ENCODE peak calls at places on chromosomes 4 and X, in four cellular contexts. U is testis, W is stomach, N is lower leg skin. P is an unnamed sample.

GRCh38 chr4:6990661-6991060 is 52.5 kb upstream of the TADA2B start:
- DNase-seq in U (peak), W (no peak), N (no peak), P (peak)

GRCh38 chr4:129822708-129823504 is 727.0 kb downstream of the C4orf33 start:
- DNase-seq in U (peak), W (no peak), N (no peak), P (no peak)

GRCh38 chrX:18725316-18725943 is 18.0 kb downstream of the PPEF1 start:
- DNase-seq in U (no peak), W (no peak), N (no peak), P (no peak)

GRCh38 chrX:68717196-68717595 is 69.7 kb downstream of the STARD8 start:
- DNase-seq in U (no peak), W (peak), N (no peak), P (no peak)

GRCh38 chr4:158938462-158939044 is 164.3 kb upstream of the RAPGEF2 start:
- DNase-seq in U (no peak), W (no peak), N (no peak), P (no peak)

GRCh38 chr4:121237069-121237399 is 72.9 kb upstream of the TNIP3 start:
- DNase-seq in U (no peak), W (no peak), N (no peak), P (no peak)

GRCh38 chr4:161498155-161498554 is 665.6 kb downstream of the FSTL5 start:
- DNase-seq in U (no peak), W (no peak), N (no peak), P (no peak)

GRCh38 chr4:8217246-8217511 is 18.1 kb downstream of the SH3TC1 start:
- DNase-seq in U (no peak), W (no peak), N (no peak), P (no peak)

GRCh38 chrX:19177710-19178109 is 55.4 kb upstream of the ADGRG2 start:
- DNase-seq in U (no peak), W (no peak), N (no peak), P (no peak)

GRCh38 chr4:154741877-154742851 is 1.6 kb upstream of the LRAT start:
- DNase-seq in U (peak), W (no peak), N (no peak), P (peak)

GRCh38 chr4:73589887-73590801 is 30.1 kb downstream of the RASSF6 start:
- DNase-seq in U (no peak), W (no peak), N (no peak), P (no peak)

GRCh38 chr4:100099746-100100145 is 90.5 kb downstream of the DDIT4L start:
- DNase-seq in U (no peak), W (no peak), N (no peak), P (no peak)

GRCh38 chr4:81377231-81377630 is 94.5 kb downstream of the RASGEF1B start:
- DNase-seq in U (no peak), W (no peak), N (no peak), P (no peak)

GRCh38 chrX:68832516-68833447 is 4.0 kb downstream of the EFNB1 start:
- DNase-seq in U (no peak), W (no peak), N (peak), P (no peak)

GRCh38 chrX:110317820-110318663 is at the start of gene AMMECR1:
- DNase-seq in U (peak), W (peak), N (peak), P (peak)

GRCh38 chr4:111204807-111205206 is 581.9 kb upstream of the PITX2 start:
- DNase-seq in U (no peak), W (no peak), N (no peak), P (no peak)

GRCh38 chrX:25206761-25207160 is 191.0 kb upstream of the ARX start:
- DNase-seq in U (no peak), W (no peak), N (no peak), P (no peak)

GRCh38 chrX:20571611-20572010 is 304.9 kb upstream of the RPS6KA3 start:
- DNase-seq in U (no peak), W (no peak), N (no peak), P (no peak)

GRCh38 chr4:36872679-36873078 is 371.9 kb upstream of the NWD2 start:
- DNase-seq in U (no peak), W (no peak), N (no peak), P (no peak)

GRCh38 chr4:28557755-28558154 is 1697.1 kb downstream of the STIM2 start:
- DNase-seq in U (no peak), W (no peak), N (no peak), P (no peak)

GRCh38 chr4:113026556-113026955 is 22.9 kb upstream of the ANK2 start:
- DNase-seq in U (no peak), W (no peak), N (no peak), P (no peak)

GRCh38 chr4:101304916-101305315 is 42.4 kb downstream of the PPP3CA start:
- DNase-seq in U (no peak), W (no peak), N (no peak), P (no peak)

GRCh38 chr4:168615294-168615693 is 118.4 kb downstream of the PALLD start:
- DNase-seq in U (no peak), W (no peak), N (no peak), P (no peak)

GRCh38 chr4:3384771-3385701 is 56.7 kb upstream of the HGFAC start:
- DNase-seq in U (peak), W (no peak), N (peak), P (no peak)

GRCh38 chrX:45767021-45767491 is 566.4 kb upstream of the DIPK2B start:
- DNase-seq in U (no peak), W (no peak), N (no peak), P (peak)

GRCh38 chr4:46656071-46656470 is 253.0 kb downstream of the COX7B2 start:
- DNase-seq in U (no peak), W (no peak), N (no peak), P (no peak)

GRCh38 chrX:39542316-39542715 is 555.4 kb downstream of the BCOR start:
- DNase-seq in U (no peak), W (no peak), N (peak), P (no peak)

GRCh38 chr4:40059362-40059761 is 2.7 kb downstream of the N4BP2 start:
- DNase-seq in U (no peak), W (no peak), N (peak), P (peak)

GRCh38 chr4:102638621-102639020 is 122.1 kb downstream of the MANBA start:
- DNase-seq in U (no peak), W (no peak), N (no peak), P (no peak)

GRCh38 chr4:72577211-72577610 is 8.2 kb upstream of the ADAMTS3 start:
- DNase-seq in U (no peak), W (no peak), N (no peak), P (no peak)

GRCh38 chr4:24583451-24584174 is 741 bp downstream of the DHX15 start:
- DNase-seq in U (peak), W (peak), N (peak), P (peak)

GRCh38 chr4:28947374-28947773 is 1772.8 kb upstream of the PCDH7 start:
- DNase-seq in U (no peak), W (no peak), N (no peak), P (no peak)

GRCh38 chr4:145679520-145679919 is 426 bp upstream of the C4orf51 start:
- DNase-seq in U (no peak), W (peak), N (no peak), P (no peak)

GRCh38 chr4:6562931-6563901 is 11.8 kb upstream of the MAN2B2 start:
- DNase-seq in U (peak), W (no peak), N (no peak), P (no peak)

GRCh38 chr4:60129740-60130139 is 1070.4 kb upstream of the ADGRL3 start:
- DNase-seq in U (no peak), W (no peak), N (no peak), P (no peak)

GRCh38 chr4:102438873-102439614 is 62.1 kb upstream of the NFKB1 start:
- DNase-seq in U (no peak), W (no peak), N (no peak), P (peak)

GRCh38 chrX:20479048-20479447 is 212.3 kb upstream of the RPS6KA3 start:
- DNase-seq in U (no peak), W (no peak), N (no peak), P (no peak)

GRCh38 chr4:118745357-118745756 is 60.2 kb downstream of the METTL14 start:
- DNase-seq in U (no peak), W (no peak), N (no peak), P (no peak)

GRCh38 chrX:13690836-13691235 is 1.9 kb downstream of the RAB9A start:
- DNase-seq in U (no peak), W (no peak), N (no peak), P (no peak)

GRCh38 chrX:13689519-13690211 is 737 bp downstream of the RAB9A start:
- DNase-seq in U (no peak), W (no peak), N (no peak), P (peak)

GRCh38 chrX:13687203-13687602 is 1.7 kb upstream of the RAB9A start:
- DNase-seq in U (no peak), W (no peak), N (no peak), P (no peak)

GRCh38 chrX:13688384-13688771 is 550 bp upstream of the RAB9A start:
- DNase-seq in U (no peak), W (no peak), N (no peak), P (peak)

DNA sequence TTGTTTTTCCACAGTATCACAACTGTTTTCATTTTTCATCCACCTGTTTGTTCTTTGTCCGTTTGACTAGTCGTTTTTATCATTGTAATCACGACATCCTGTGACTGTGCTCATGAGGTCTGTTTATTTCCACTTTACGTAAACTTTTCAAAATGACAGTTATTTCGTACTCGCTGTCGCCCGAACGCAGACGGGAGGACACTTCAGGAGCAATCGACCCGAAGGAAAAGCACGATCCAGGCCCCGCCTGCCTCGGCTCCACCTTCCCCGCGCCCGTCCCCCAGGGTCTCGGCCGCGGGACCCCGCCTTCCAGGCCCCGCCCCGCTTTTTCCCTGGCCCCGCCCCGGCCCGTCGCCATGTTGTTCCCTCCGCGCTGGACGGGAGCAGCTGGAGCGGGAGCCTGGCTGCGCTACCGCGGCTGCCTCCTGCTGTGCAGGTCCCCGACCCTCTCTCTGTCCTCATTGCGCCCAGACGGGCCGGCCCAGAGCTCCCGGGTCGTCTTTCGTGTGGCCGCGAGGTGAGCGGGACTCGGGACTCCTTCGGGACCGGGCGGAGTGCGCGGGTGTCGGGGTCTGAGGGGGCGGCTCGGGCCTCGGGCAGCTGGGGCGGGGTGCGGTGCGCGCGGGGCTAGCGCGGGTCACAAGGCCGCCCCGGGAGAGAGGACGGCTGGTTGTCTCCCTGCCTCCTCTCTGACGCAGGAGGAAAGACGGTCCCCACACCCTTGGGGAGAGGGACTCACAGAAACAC is at the start of gene RAB9A:
- DNase-seq in U (peak), W (peak), N (peak), P (peak)
- TF ChIP-seq POLR2A in U (no peak), W (no peak), N (peak), P (peak)

GRCh38 chrX:41085105-41085882 is at the start of gene USP9X:
- DNase-seq in U (peak), W (peak), N (peak), P (peak)
- TF ChIP-seq POLR2A in U (peak), W (no peak), N (no peak), P (no peak)

GRCh38 chr4:184386271-184386781 is 88.0 kb downstream of the IRF2 start:
- DNase-seq in U (no peak), W (peak), N (no peak), P (peak)
- TF ChIP-seq POLR2A in U (no peak), W (no peak), N (no peak), P (no peak)

GRCh38 chrX:14030248-14030592 is 528 bp upstream of the GEMIN8 start:
- DNase-seq in U (no peak), W (no peak), N (no peak), P (peak)

GRCh38 chrX:14029039-14029424 is 660 bp downstream of the GEMIN8 start:
- DNase-seq in U (no peak), W (no peak), N (no peak), P (peak)

GRCh38 chrX:14028473-14028872 is 1.2 kb downstream of the GEMIN8 start:
- DNase-seq in U (no peak), W (no peak), N (no peak), P (no peak)

GRCh38 chrX:14027511-14028019 is 2.1 kb downstream of the GEMIN8 start:
- DNase-seq in U (no peak), W (no peak), N (no peak), P (peak)

GRCh38 chrX:14029425-14030247 is at the start of gene GEMIN8:
- DNase-seq in U (peak), W (peak), N (peak), P (peak)
- TF ChIP-seq POLR2A in U (no peak), W (no peak), N (no peak), P (peak)

DNA sequence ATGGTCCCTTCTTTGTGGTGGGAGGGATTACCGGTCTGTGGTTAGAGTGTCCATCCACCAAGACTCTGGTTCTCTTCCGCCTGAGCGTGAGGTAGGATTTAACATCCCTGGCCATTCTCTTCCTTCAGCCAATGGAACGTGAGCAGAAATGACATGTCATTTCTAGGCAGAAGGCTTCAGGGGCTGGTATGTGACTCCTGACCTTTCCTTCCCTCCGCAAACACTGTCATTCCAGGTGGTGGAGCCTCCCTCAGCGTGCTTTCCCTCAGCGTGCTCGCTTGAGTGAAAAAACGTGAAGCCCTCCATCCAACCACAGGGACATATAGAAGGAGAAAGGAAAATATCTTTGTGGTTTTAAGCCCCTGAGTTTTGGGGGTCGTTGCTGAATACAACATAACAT is 34.0 kb upstream of the SLC10A4 start:
- DNase-seq in U (no peak), W (no peak), N (peak), P (no peak)
- TF ChIP-seq POLR2A in U (no peak), W (no peak), N (no peak), P (no peak)

GRCh38 chrX:123961268-123962005 is at the start of gene STAG2:
- DNase-seq in U (peak), W (peak), N (peak), P (peak)
- TF ChIP-seq POLR2A in U (no peak), W (no peak), N (no peak), P (peak)

GRCh38 chrX:6898371-6898770 is 249.1 kb upstream of the STS start:
- DNase-seq in U (no peak), W (no peak), N (no peak), P (no peak)
- TF ChIP-seq POLR2A in U (no peak), W (no peak), N (no peak), P (no peak)

GRCh38 chr4:189940178-189941004 is at the start of gene FRG1:
- DNase-seq in U (peak), W (peak), N (peak), P (no peak)
- TF ChIP-seq POLR2A in U (no peak), W (no peak), N (no peak), P (peak)

P was measured in erythroblast.